ENCODE peak calls at places on chromosomes 11 and 22, in four cellular contexts. One of them, this sample, is unnamed.

GRCh38 chr11:45960387-45961110 is 38.1 kb downstream of the LARGE2 start:
- DNase-seq in HT-29: no peak
- DNase-seq in NCI-H1092: no peak
- DNase-seq in NCI-H187 treated with DMSO at 0.1 percent for 48 hours: no peak
- DNase-seq in this sample: no peak

GRCh38 chr11:57116654-57117053 is 65.1 kb upstream of the LRRC55 start:
- DNase-seq in HT-29: peak; percentile 68
- DNase-seq in NCI-H1092: peak; percentile 28
- DNase-seq in NCI-H187 treated with DMSO at 0.1 percent for 48 hours: no peak
- DNase-seq in this sample: no peak

GRCh38 chr22:39090426-39091064 is 6.5 kb upstream of the APOBEC3H start:
- DNase-seq in NCI-H1092: no peak
- DNase-seq in HT-29: no peak
- DNase-seq in NCI-H187 treated with DMSO at 0.1 percent for 48 hours: no peak
- DNase-seq in this sample: no peak

GRCh38 chr11:48116843-48117242 is 99.8 kb upstream of the OR4B1 start:
- DNase-seq in NCI-H187 treated with DMSO at 0.1 percent for 48 hours: no peak
- DNase-seq in HT-29: peak; percentile 45
- DNase-seq in NCI-H1092: no peak
- DNase-seq in this sample: no peak

GRCh38 chr11:20013346-20014066 is 146.8 kb downstream of the DBX1 start:
- DNase-seq in HT-29: peak; percentile 63
- DNase-seq in NCI-H187 treated with DMSO at 0.1 percent for 48 hours: no peak
- DNase-seq in NCI-H1092: peak; percentile 72
- DNase-seq in this sample: peak; percentile 40

GRCh38 chr11:46247664-46248063 is 29.8 kb upstream of the CREB3L1 start:
- DNase-seq in HT-29: peak; percentile 93
- DNase-seq in NCI-H187 treated with DMSO at 0.1 percent for 48 hours: peak; percentile 46
- DNase-seq in NCI-H1092: peak; percentile 70
- DNase-seq in this sample: peak; percentile 62

GRCh38 chr11:76161261-76161961 is 44.9 kb downstream of the WNT11 start:
- DNase-seq in NCI-H1092: peak; percentile 24
- DNase-seq in HT-29: no peak
- DNase-seq in NCI-H187 treated with DMSO at 0.1 percent for 48 hours: no peak
- DNase-seq in this sample: no peak

GRCh38 chr11:129945377-129945776 is 50.0 kb upstream of the NFRKB start:
- DNase-seq in HT-29: no peak
- DNase-seq in NCI-H1092: no peak
- DNase-seq in NCI-H187 treated with DMSO at 0.1 percent for 48 hours: no peak
- DNase-seq in this sample: no peak

GRCh38 chr11:44382118-44382517 is 72.2 kb upstream of the ALX4 start:
- DNase-seq in NCI-H187 treated with DMSO at 0.1 percent for 48 hours: no peak
- DNase-seq in HT-29: no peak
- DNase-seq in NCI-H1092: no peak
- DNase-seq in this sample: no peak

GRCh38 chr11:76768091-76769047 is 14.8 kb upstream of the TSKU start:
- DNase-seq in NCI-H187 treated with DMSO at 0.1 percent for 48 hours: no peak
- DNase-seq in NCI-H1092: peak; percentile 50
- DNase-seq in HT-29: peak; percentile 72
- DNase-seq in this sample: peak; percentile 33

GRCh38 chr11:57903441-57904123 is 120.1 kb upstream of the OR9Q1 start:
- DNase-seq in NCI-H1092: no peak
- DNase-seq in HT-29: peak; percentile 97
- DNase-seq in NCI-H187 treated with DMSO at 0.1 percent for 48 hours: no peak
- DNase-seq in this sample: no peak